ENCODE peak calls at places on chromosomes 3 and 15, in four cellular contexts. N, X, I and S are unnamed samples.

GRCh38 chr15:48059786-48060185 is 61.0 kb upstream of the SLC24A5 start:
- DNase-seq in I (no peak), X (no peak), N (peak; percentile 12), S (peak; percentile 85)

GRCh38 chr15:58241872-58242271 is 103.7 kb downstream of the AQP9 start:
- DNase-seq in X (no peak), N (no peak), I (no peak), S (no peak)

GRCh38 chr3:44896449-44896848 is 22.0 kb downstream of the TGM4 start:
- DNase-seq in X (no peak), I (no peak), N (no peak), S (no peak)

GRCh38 chr3:178474526-178474925 is 61.7 kb upstream of the KCNMB2 start:
- DNase-seq in I (no peak), N (no peak), X (no peak), S (no peak)

GRCh38 chr3:113516115-113516505 is 1.2 kb upstream of the SPICE1 start:
- DNase-seq in N (no peak), X (no peak), I (no peak), S (no peak)

GRCh38 chr15:42736178-42736792 is 643 bp downstream of the CDAN1 start:
- DNase-seq in X (peak; percentile 19), I (no peak), N (no peak), S (peak; percentile 63)

GRCh38 chr3:66665021-66665695 is 164.3 kb upstream of the LRIG1 start:
- DNase-seq in N (no peak), I (no peak), X (no peak), S (no peak)

GRCh38 chr3:60536420-60536819 is 714.8 kb downstream of the FHIT start:
- DNase-seq in N (peak; percentile 12), X (no peak), I (no peak), S (no peak)

GRCh38 chr15:39801641-39802309 is 19.1 kb upstream of the FSIP1 start:
- DNase-seq in X (peak; percentile 40), N (peak; percentile 20), I (no peak), S (no peak)

GRCh38 chr15:101362359-101362758 is 67.3 kb upstream of the SNRPA1 start:
- DNase-seq in X (no peak), N (no peak), I (no peak), S (no peak)

GRCh38 chr3:13519392-13519791 is 29.5 kb upstream of the FBLN2 start:
- DNase-seq in N (no peak), I (no peak), X (no peak), S (peak; percentile 32)

GRCh38 chr3:189273736-189274135 is 102.0 kb downstream of the TPRG1 start:
- DNase-seq in X (no peak), I (no peak), N (no peak), S (no peak)

GRCh38 chr15:68334661-68335124 is 57.1 kb downstream of the FEM1B start:
- DNase-seq in I (no peak), X (no peak), N (no peak), S (no peak)

GRCh38 chr15:100966997-100967396 is 47.8 kb downstream of the LRRK1 start:
- DNase-seq in N (no peak), I (no peak), X (no peak), S (no peak)

GRCh38 chr3:41448396-41448795 is 249.1 kb downstream of the CTNNB1 start:
- DNase-seq in N (no peak), I (no peak), X (no peak), S (no peak)

GRCh38 chr15:31301687-31301990 is 25.0 kb upstream of the KLF13 start:
- DNase-seq in X (no peak), N (no peak), I (no peak), S (no peak)